ENCODE peak calls at places on chromosomes 11 and 22, in four cellular contexts. One of them, this sample, is unnamed. For H3K4me1, the result is how much of the 10 kb centered on the place peaks cover.

GRCh38 chr11:115325523-115325922 is 178.7 kb downstream of the CADM1 start:
- DNase-seq in HepG2: no peak
- DNase-seq in HCT116: no peak
- DNase-seq in K562: no peak
- DNase-seq in this sample: no peak

GRCh38 chr11:68523743-68524142 is 63.2 kb downstream of the PPP6R3 start:
- DNase-seq in HepG2: no peak
- DNase-seq in HCT116: no peak
- DNase-seq in K562: no peak
- DNase-seq in this sample: no peak

GRCh38 chr22:47294571-47294970 is 532.1 kb downstream of the TBC1D22A start:
- DNase-seq in HepG2: no peak
- DNase-seq in HCT116: no peak
- DNase-seq in K562: no peak
- DNase-seq in this sample: no peak

GRCh38 chr11:117144477-117145392 is 648 bp downstream of the PAFAH1B2 start:
- DNase-seq in HepG2: peak
- DNase-seq in HCT116: no peak
- DNase-seq in K562: peak
- DNase-seq in this sample: no peak

GRCh38 chr11:68338041-68338800 is 25.8 kb downstream of the LRP5 start:
- DNase-seq in HepG2: no peak
- DNase-seq in HCT116: no peak
- DNase-seq in K562: no peak
- DNase-seq in this sample: no peak

GRCh38 chr11:115333106-115333505 is 171.1 kb downstream of the CADM1 start:
- DNase-seq in HepG2: no peak
- DNase-seq in HCT116: no peak
- DNase-seq in K562: no peak
- DNase-seq in this sample: no peak

GRCh38 chr22:48640890-48641771 is 1186.5 kb downstream of the BRD1 start:
- DNase-seq in HepG2: no peak
- DNase-seq in HCT116: no peak
- DNase-seq in K562: no peak
- DNase-seq in this sample: no peak

GRCh38 chr11:1059759-1060158 is 14.9 kb upstream of the MUC2 start:
- DNase-seq in HepG2: no peak
- DNase-seq in HCT116: no peak
- DNase-seq in K562: no peak
- DNase-seq in this sample: no peak

GRCh38 chr11:119641991-119642745 is 86.8 kb downstream of the NECTIN1 start:
- DNase-seq in HepG2: peak
- DNase-seq in HCT116: peak
- DNase-seq in K562: peak
- DNase-seq in this sample: peak

GRCh38 chr22:24420072-24420976 is 7.1 kb upstream of the ADORA2A start:
- DNase-seq in HepG2: peak
- DNase-seq in HCT116: no peak
- DNase-seq in K562: no peak
- DNase-seq in this sample: no peak

GRCh38 chr11:12502041-12502440 is 124.7 kb downstream of the PARVA start:
- DNase-seq in HepG2: no peak
- DNase-seq in HCT116: no peak
- DNase-seq in K562: no peak
- DNase-seq in this sample: no peak

GRCh38 chr11:32311351-32312077 is 123.8 kb downstream of the WT1 start:
- DNase-seq in HepG2: no peak
- DNase-seq in HCT116: no peak
- DNase-seq in K562: no peak
- DNase-seq in this sample: no peak

GRCh38 chr22:23801238-23801821 is 14.6 kb downstream of the SMARCB1 start:
- DNase-seq in HepG2: no peak
- DNase-seq in HCT116: no peak
- DNase-seq in K562: no peak
- DNase-seq in this sample: no peak

GRCh38 chr22:45997775-45998637 is 21.0 kb upstream of the WNT7B start:
- DNase-seq in HepG2: no peak
- DNase-seq in HCT116: no peak
- DNase-seq in K562: no peak
- DNase-seq in this sample: no peak

GRCh38 chr11:119479685-119480275 is 56.8 kb upstream of the THY1 start:
- DNase-seq in HepG2: peak
- DNase-seq in HCT116: no peak
- DNase-seq in K562: peak
- DNase-seq in this sample: no peak

GRCh38 chr22:23389271-23390071 is 190.6 kb downstream of the IGLL1 start:
- DNase-seq in HepG2: peak
- DNase-seq in HCT116: no peak
- DNase-seq in K562: no peak
- DNase-seq in this sample: no peak

GRCh38 chr11:120842195-120842594 is 181.7 kb upstream of the TBCEL start:
- DNase-seq in HepG2: no peak
- DNase-seq in HCT116: no peak
- DNase-seq in K562: peak
- DNase-seq in this sample: no peak

GRCh38 chr11:31641477-31642062 is 132.0 kb downstream of the ELP4 start:
- DNase-seq in HepG2: peak
- DNase-seq in HCT116: peak
- DNase-seq in K562: peak
- DNase-seq in this sample: no peak

GRCh38 chr11:119100246-119100959 is 1.2 kb downstream of the DPAGT1 start:
- DNase-seq in HepG2: peak
- DNase-seq in HCT116: peak
- DNase-seq in K562: no peak
- DNase-seq in this sample: peak

GRCh38 chr11:16049611-16050010 is 306.7 kb downstream of the SOX6 start:
- DNase-seq in HepG2: no peak
- DNase-seq in HCT116: no peak
- DNase-seq in K562: no peak
- DNase-seq in this sample: no peak

GRCh38 chr22:36334081-36334831 is 53.5 kb downstream of the MYH9 start:
- DNase-seq in HepG2: no peak
- DNase-seq in HCT116: no peak
- DNase-seq in K562: peak
- DNase-seq in this sample: no peak

GRCh38 chr11:74942073-74942750 is 6.7 kb downstream of the XRRA1 start:
- DNase-seq in HepG2: no peak
- DNase-seq in HCT116: no peak
- DNase-seq in K562: no peak
- DNase-seq in this sample: no peak
- TF ChIP-seq TCF7L2 in HepG2: no peak
- TF ChIP-seq TCF7L2 in HCT116: no peak
- TF ChIP-seq TCF7L2 in K562: no peak
- TF ChIP-seq TCF7L2 in this sample: no peak

GRCh38 chr11:126006068-126006467 is 56.6 kb downstream of the CDON start:
- DNase-seq in HepG2: no peak
- DNase-seq in HCT116: no peak
- DNase-seq in K562: no peak
- DNase-seq in this sample: no peak
- H3K4me1 ChIP-seq in HepG2: under half
- H3K4me1 ChIP-seq in HCT116: under half
- H3K4me1 ChIP-seq in K562: under half
- H3K4me1 ChIP-seq in this sample: under half

GRCh38 chr11:2825886-2826678 is 59.5 kb downstream of the CDKN1C start:
- DNase-seq in HepG2: peak
- DNase-seq in HCT116: no peak
- DNase-seq in K562: no peak
- DNase-seq in this sample: no peak
- H3K4me3 ChIP-seq in HepG2: no peak
- H3K4me3 ChIP-seq in HCT116: no peak
- H3K4me3 ChIP-seq in K562: no peak
- H3K4me3 ChIP-seq in this sample: no peak

GRCh38 chr11:14444441-14445189 is 55.0 kb downstream of the COPB1 start:
- DNase-seq in HepG2: no peak
- DNase-seq in HCT116: no peak
- DNase-seq in K562: no peak
- DNase-seq in this sample: no peak

GRCh38 chr11:14446701-14447169 is 52.9 kb downstream of the COPB1 start:
- DNase-seq in HepG2: no peak
- DNase-seq in HCT116: no peak
- DNase-seq in K562: no peak
- DNase-seq in this sample: no peak

GRCh38 chr11:14445542-14446530 is 53.8 kb downstream of the COPB1 start:
- DNase-seq in HepG2: no peak
- DNase-seq in HCT116: no peak
- DNase-seq in K562: no peak
- DNase-seq in this sample: no peak

GRCh38 chr11:14448229-14448628 is 51.4 kb downstream of the COPB1 start:
- DNase-seq in HepG2: no peak
- DNase-seq in HCT116: no peak
- DNase-seq in K562: no peak
- DNase-seq in this sample: no peak

GRCh38 chr11:14443642-14444041 is 56.0 kb downstream of the COPB1 start:
- DNase-seq in HepG2: peak
- DNase-seq in HCT116: no peak
- DNase-seq in K562: no peak
- DNase-seq in this sample: no peak
- TF ChIP-seq TCF7L2 in HepG2: no peak
- TF ChIP-seq TCF7L2 in HCT116: no peak
- TF ChIP-seq TCF7L2 in K562: no peak
- TF ChIP-seq TCF7L2 in this sample: no peak